ENCODE peak calls at places on chromosome 15, in eight cellular contexts. One of them, this sample, is unnamed.

GRCh38 chr15:63505842-63506222 is 1.4 kb downstream of the USP3 start:
- DNase-seq in T-helper 9 cell: no peak
- DNase-seq in left ventricle myocardium inferior: no peak
- DNase-seq in AG20443: no peak
- DNase-seq in stimulated activated naive B cell treated with anti-CD40 and anti-IgM and Interleukin-4, amounts not matched to agents 10 μg/mL and 1 μg/mL and 100 μg/mL, for 72 hours: no peak
- DNase-seq in upper lobe of right lung: no peak
- DNase-seq in GM12892: no peak
- DNase-seq in CD8-positive, alpha-beta memory T cell: no peak
- DNase-seq in this sample: no peak

GRCh38 chr15:51731549-51732267 is 5.7 kb downstream of the LYSMD2 start:
- DNase-seq in stimulated activated naive B cell treated with anti-CD40 and anti-IgM and Interleukin-4, amounts not matched to agents 10 μg/mL and 1 μg/mL and 100 μg/mL, for 72 hours: peak
- DNase-seq in upper lobe of right lung: no peak
- DNase-seq in T-helper 9 cell: peak
- DNase-seq in CD8-positive, alpha-beta memory T cell: peak
- DNase-seq in GM12892: no peak
- DNase-seq in AG20443: no peak
- DNase-seq in left ventricle myocardium inferior: no peak
- DNase-seq in this sample: peak

GRCh38 chr15:77097317-77097721 is 26.4 kb upstream of the TSPAN3 start:
- DNase-seq in CD8-positive, alpha-beta memory T cell: no peak
- DNase-seq in GM12892: no peak
- DNase-seq in T-helper 9 cell: no peak
- DNase-seq in AG20443: no peak
- DNase-seq in left ventricle myocardium inferior: no peak
- DNase-seq in upper lobe of right lung: no peak
- DNase-seq in stimulated activated naive B cell treated with anti-CD40 and anti-IgM and Interleukin-4, amounts not matched to agents 10 μg/mL and 1 μg/mL and 100 μg/mL, for 72 hours: no peak
- DNase-seq in this sample: no peak

GRCh38 chr15:61545763-61546162 is 316.7 kb upstream of the RORA start:
- DNase-seq in GM12892: no peak
- DNase-seq in AG20443: no peak
- DNase-seq in T-helper 9 cell: no peak
- DNase-seq in stimulated activated naive B cell treated with anti-CD40 and anti-IgM and Interleukin-4, amounts not matched to agents 10 μg/mL and 1 μg/mL and 100 μg/mL, for 72 hours: no peak
- DNase-seq in upper lobe of right lung: no peak
- DNase-seq in CD8-positive, alpha-beta memory T cell: no peak
- DNase-seq in left ventricle myocardium inferior: no peak
- DNase-seq in this sample: no peak

GRCh38 chr15:101305820-101306255 is 10.8 kb upstream of the SNRPA1 start:
- DNase-seq in left ventricle myocardium inferior: no peak
- DNase-seq in GM12892: no peak
- DNase-seq in CD8-positive, alpha-beta memory T cell: no peak
- DNase-seq in T-helper 9 cell: no peak
- DNase-seq in stimulated activated naive B cell treated with anti-CD40 and anti-IgM and Interleukin-4, amounts not matched to agents 10 μg/mL and 1 μg/mL and 100 μg/mL, for 72 hours: no peak
- DNase-seq in upper lobe of right lung: peak
- DNase-seq in AG20443: no peak
- DNase-seq in this sample: no peak

GRCh38 chr15:55196011-55196410 is 730 bp downstream of the RSL24D1 start:
- DNase-seq in GM12892: no peak
- DNase-seq in AG20443: no peak
- DNase-seq in upper lobe of right lung: no peak
- DNase-seq in stimulated activated naive B cell treated with anti-CD40 and anti-IgM and Interleukin-4, amounts not matched to agents 10 μg/mL and 1 μg/mL and 100 μg/mL, for 72 hours: no peak
- DNase-seq in T-helper 9 cell: no peak
- DNase-seq in left ventricle myocardium inferior: no peak
- DNase-seq in CD8-positive, alpha-beta memory T cell: peak
- DNase-seq in this sample: no peak

GRCh38 chr15:63763476-63764123 is 70.1 kb downstream of the HERC1 start:
- DNase-seq in AG20443: no peak
- DNase-seq in CD8-positive, alpha-beta memory T cell: peak
- DNase-seq in GM12892: no peak
- DNase-seq in left ventricle myocardium inferior: no peak
- DNase-seq in T-helper 9 cell: no peak
- DNase-seq in upper lobe of right lung: no peak
- DNase-seq in stimulated activated naive B cell treated with anti-CD40 and anti-IgM and Interleukin-4, amounts not matched to agents 10 μg/mL and 1 μg/mL and 100 μg/mL, for 72 hours: no peak
- DNase-seq in this sample: no peak

GRCh38 chr15:71093089-71094024 is 21.9 kb upstream of the THSD4 start:
- DNase-seq in left ventricle myocardium inferior: no peak
- DNase-seq in AG20443: peak
- DNase-seq in CD8-positive, alpha-beta memory T cell: no peak
- DNase-seq in stimulated activated naive B cell treated with anti-CD40 and anti-IgM and Interleukin-4, amounts not matched to agents 10 μg/mL and 1 μg/mL and 100 μg/mL, for 72 hours: no peak
- DNase-seq in GM12892: no peak
- DNase-seq in T-helper 9 cell: no peak
- DNase-seq in upper lobe of right lung: no peak
- DNase-seq in this sample: peak

GRCh38 chr15:69045810-69046209 is 31.3 kb downstream of the NOX5 start:
- DNase-seq in T-helper 9 cell: no peak
- DNase-seq in GM12892: no peak
- DNase-seq in AG20443: peak
- DNase-seq in stimulated activated naive B cell treated with anti-CD40 and anti-IgM and Interleukin-4, amounts not matched to agents 10 μg/mL and 1 μg/mL and 100 μg/mL, for 72 hours: no peak
- DNase-seq in left ventricle myocardium inferior: no peak
- DNase-seq in upper lobe of right lung: no peak
- DNase-seq in CD8-positive, alpha-beta memory T cell: no peak
- DNase-seq in this sample: no peak

GRCh38 chr15:92693922-92694331 is 38.4 kb upstream of the FAM174B start:
- DNase-seq in stimulated activated naive B cell treated with anti-CD40 and anti-IgM and Interleukin-4, amounts not matched to agents 10 μg/mL and 1 μg/mL and 100 μg/mL, for 72 hours: no peak
- DNase-seq in GM12892: no peak
- DNase-seq in upper lobe of right lung: no peak
- DNase-seq in CD8-positive, alpha-beta memory T cell: no peak
- DNase-seq in T-helper 9 cell: no peak
- DNase-seq in left ventricle myocardium inferior: no peak
- DNase-seq in AG20443: peak
- DNase-seq in this sample: no peak

GRCh38 chr15:61175024-61175423 is 54.1 kb downstream of the RORA start:
- DNase-seq in CD8-positive, alpha-beta memory T cell: no peak
- DNase-seq in upper lobe of right lung: no peak
- DNase-seq in T-helper 9 cell: no peak
- DNase-seq in stimulated activated naive B cell treated with anti-CD40 and anti-IgM and Interleukin-4, amounts not matched to agents 10 μg/mL and 1 μg/mL and 100 μg/mL, for 72 hours: no peak
- DNase-seq in left ventricle myocardium inferior: no peak
- DNase-seq in AG20443: peak
- DNase-seq in GM12892: no peak
- DNase-seq in this sample: no peak

GRCh38 chr15:24848050-24848449 is 106.7 kb upstream of the SNRPN start:
- DNase-seq in AG20443: peak
- DNase-seq in GM12892: no peak
- DNase-seq in CD8-positive, alpha-beta memory T cell: no peak
- DNase-seq in T-helper 9 cell: no peak
- DNase-seq in upper lobe of right lung: no peak
- DNase-seq in left ventricle myocardium inferior: peak
- DNase-seq in stimulated activated naive B cell treated with anti-CD40 and anti-IgM and Interleukin-4, amounts not matched to agents 10 μg/mL and 1 μg/mL and 100 μg/mL, for 72 hours: no peak
- DNase-seq in this sample: no peak

GRCh38 chr15:86481720-86482119 is 402.0 kb downstream of the AGBL1 start:
- DNase-seq in CD8-positive, alpha-beta memory T cell: no peak
- DNase-seq in T-helper 9 cell: no peak
- DNase-seq in stimulated activated naive B cell treated with anti-CD40 and anti-IgM and Interleukin-4, amounts not matched to agents 10 μg/mL and 1 μg/mL and 100 μg/mL, for 72 hours: no peak
- DNase-seq in AG20443: no peak
- DNase-seq in GM12892: no peak
- DNase-seq in upper lobe of right lung: no peak
- DNase-seq in left ventricle myocardium inferior: no peak
- DNase-seq in this sample: no peak

GRCh38 chr15:65420975-65421359 is 1.8 kb downstream of the IGDCC4 start:
- DNase-seq in AG20443: no peak
- DNase-seq in T-helper 9 cell: no peak
- DNase-seq in left ventricle myocardium inferior: no peak
- DNase-seq in upper lobe of right lung: no peak
- DNase-seq in GM12892: no peak
- DNase-seq in stimulated activated naive B cell treated with anti-CD40 and anti-IgM and Interleukin-4, amounts not matched to agents 10 μg/mL and 1 μg/mL and 100 μg/mL, for 72 hours: no peak
- DNase-seq in CD8-positive, alpha-beta memory T cell: no peak
- DNase-seq in this sample: no peak

GRCh38 chr15:101172421-101173097 is 79.3 kb downstream of the CHSY1 start:
- DNase-seq in T-helper 9 cell: no peak
- DNase-seq in GM12892: no peak
- DNase-seq in CD8-positive, alpha-beta memory T cell: no peak
- DNase-seq in stimulated activated naive B cell treated with anti-CD40 and anti-IgM and Interleukin-4, amounts not matched to agents 10 μg/mL and 1 μg/mL and 100 μg/mL, for 72 hours: no peak
- DNase-seq in AG20443: no peak
- DNase-seq in upper lobe of right lung: no peak
- DNase-seq in left ventricle myocardium inferior: no peak
- DNase-seq in this sample: no peak

GRCh38 chr15:65096481-65097385 is 18.3 kb downstream of the UBAP1L start:
- DNase-seq in AG20443: no peak
- DNase-seq in T-helper 9 cell: no peak
- DNase-seq in stimulated activated naive B cell treated with anti-CD40 and anti-IgM and Interleukin-4, amounts not matched to agents 10 μg/mL and 1 μg/mL and 100 μg/mL, for 72 hours: no peak
- DNase-seq in upper lobe of right lung: no peak
- DNase-seq in CD8-positive, alpha-beta memory T cell: no peak
- DNase-seq in GM12892: no peak
- DNase-seq in left ventricle myocardium inferior: no peak
- DNase-seq in this sample: no peak

GRCh38 chr15:92377083-92377789 is 16.4 kb upstream of the ST8SIA2 start:
- DNase-seq in GM12892: no peak
- DNase-seq in AG20443: peak
- DNase-seq in CD8-positive, alpha-beta memory T cell: no peak
- DNase-seq in T-helper 9 cell: no peak
- DNase-seq in left ventricle myocardium inferior: peak
- DNase-seq in stimulated activated naive B cell treated with anti-CD40 and anti-IgM and Interleukin-4, amounts not matched to agents 10 μg/mL and 1 μg/mL and 100 μg/mL, for 72 hours: no peak
- DNase-seq in upper lobe of right lung: no peak
- DNase-seq in this sample: peak

GRCh38 chr15:66761723-66762595 is 59.9 kb downstream of the SMAD6 start:
- DNase-seq in GM12892: no peak
- DNase-seq in left ventricle myocardium inferior: peak
- DNase-seq in upper lobe of right lung: no peak
- DNase-seq in T-helper 9 cell: no peak
- DNase-seq in stimulated activated naive B cell treated with anti-CD40 and anti-IgM and Interleukin-4, amounts not matched to agents 10 μg/mL and 1 μg/mL and 100 μg/mL, for 72 hours: no peak
- DNase-seq in AG20443: peak
- DNase-seq in CD8-positive, alpha-beta memory T cell: no peak
- DNase-seq in this sample: peak

GRCh38 chr15:95932676-95933075 is 397.8 kb upstream of the NR2F2 start:
- DNase-seq in GM12892: no peak
- DNase-seq in stimulated activated naive B cell treated with anti-CD40 and anti-IgM and Interleukin-4, amounts not matched to agents 10 μg/mL and 1 μg/mL and 100 μg/mL, for 72 hours: no peak
- DNase-seq in upper lobe of right lung: no peak
- DNase-seq in CD8-positive, alpha-beta memory T cell: no peak
- DNase-seq in left ventricle myocardium inferior: no peak
- DNase-seq in AG20443: peak
- DNase-seq in T-helper 9 cell: no peak
- DNase-seq in this sample: peak

GRCh38 chr15:50675524-50676144 is 11.0 kb downstream of the TRPM7 start:
- DNase-seq in T-helper 9 cell: no peak
- DNase-seq in upper lobe of right lung: no peak
- DNase-seq in left ventricle myocardium inferior: no peak
- DNase-seq in CD8-positive, alpha-beta memory T cell: peak
- DNase-seq in stimulated activated naive B cell treated with anti-CD40 and anti-IgM and Interleukin-4, amounts not matched to agents 10 μg/mL and 1 μg/mL and 100 μg/mL, for 72 hours: no peak
- DNase-seq in GM12892: no peak
- DNase-seq in AG20443: peak
- DNase-seq in this sample: peak

GRCh38 chr15:45529613-45530012 is 7.1 kb upstream of the SLC30A4 start:
- DNase-seq in GM12892: no peak
- DNase-seq in T-helper 9 cell: no peak
- DNase-seq in AG20443: no peak
- DNase-seq in left ventricle myocardium inferior: peak
- DNase-seq in stimulated activated naive B cell treated with anti-CD40 and anti-IgM and Interleukin-4, amounts not matched to agents 10 μg/mL and 1 μg/mL and 100 μg/mL, for 72 hours: no peak
- DNase-seq in CD8-positive, alpha-beta memory T cell: no peak
- DNase-seq in upper lobe of right lung: no peak
- DNase-seq in this sample: no peak

GRCh38 chr15:68875377-68876116 is 54.8 kb upstream of the SPESP1 start:
- DNase-seq in T-helper 9 cell: peak
- DNase-seq in left ventricle myocardium inferior: peak
- DNase-seq in CD8-positive, alpha-beta memory T cell: peak
- DNase-seq in stimulated activated naive B cell treated with anti-CD40 and anti-IgM and Interleukin-4, amounts not matched to agents 10 μg/mL and 1 μg/mL and 100 μg/mL, for 72 hours: peak
- DNase-seq in GM12892: peak
- DNase-seq in upper lobe of right lung: peak
- DNase-seq in AG20443: peak
- DNase-seq in this sample: peak

GRCh38 chr15:38193496-38193895 is 59.1 kb upstream of the SPRED1 start:
- DNase-seq in AG20443: no peak
- DNase-seq in GM12892: no peak
- DNase-seq in stimulated activated naive B cell treated with anti-CD40 and anti-IgM and Interleukin-4, amounts not matched to agents 10 μg/mL and 1 μg/mL and 100 μg/mL, for 72 hours: no peak
- DNase-seq in T-helper 9 cell: no peak
- DNase-seq in CD8-positive, alpha-beta memory T cell: no peak
- DNase-seq in upper lobe of right lung: no peak
- DNase-seq in left ventricle myocardium inferior: no peak
- DNase-seq in this sample: peak

GRCh38 chr15:83854314-83854713 is 200.4 kb downstream of the ADAMTSL3 start:
- DNase-seq in GM12892: no peak
- DNase-seq in T-helper 9 cell: no peak
- DNase-seq in AG20443: no peak
- DNase-seq in left ventricle myocardium inferior: no peak
- DNase-seq in upper lobe of right lung: no peak
- DNase-seq in CD8-positive, alpha-beta memory T cell: no peak
- DNase-seq in stimulated activated naive B cell treated with anti-CD40 and anti-IgM and Interleukin-4, amounts not matched to agents 10 μg/mL and 1 μg/mL and 100 μg/mL, for 72 hours: no peak
- DNase-seq in this sample: no peak

GRCh38 chr15:85026304-85027032 is 44.8 kb downstream of the PDE8A start:
- DNase-seq in stimulated activated naive B cell treated with anti-CD40 and anti-IgM and Interleukin-4, amounts not matched to agents 10 μg/mL and 1 μg/mL and 100 μg/mL, for 72 hours: no peak
- DNase-seq in AG20443: no peak
- DNase-seq in T-helper 9 cell: no peak
- DNase-seq in CD8-positive, alpha-beta memory T cell: no peak
- DNase-seq in GM12892: no peak
- DNase-seq in upper lobe of right lung: no peak
- DNase-seq in left ventricle myocardium inferior: peak
- DNase-seq in this sample: no peak

GRCh38 chr15:32718822-32719716 is 1.3 kb downstream of the GREM1 start:
- DNase-seq in left ventricle myocardium inferior: no peak
- DNase-seq in GM12892: no peak
- DNase-seq in stimulated activated naive B cell treated with anti-CD40 and anti-IgM and Interleukin-4, amounts not matched to agents 10 μg/mL and 1 μg/mL and 100 μg/mL, for 72 hours: no peak
- DNase-seq in T-helper 9 cell: no peak
- DNase-seq in CD8-positive, alpha-beta memory T cell: no peak
- DNase-seq in upper lobe of right lung: no peak
- DNase-seq in AG20443: peak
- DNase-seq in this sample: no peak

GRCh38 chr15:71679223-71680078 is 130.9 kb upstream of the NR2E3 start:
- DNase-seq in GM12892: no peak
- DNase-seq in T-helper 9 cell: no peak
- DNase-seq in AG20443: no peak
- DNase-seq in CD8-positive, alpha-beta memory T cell: no peak
- DNase-seq in stimulated activated naive B cell treated with anti-CD40 and anti-IgM and Interleukin-4, amounts not matched to agents 10 μg/mL and 1 μg/mL and 100 μg/mL, for 72 hours: no peak
- DNase-seq in upper lobe of right lung: no peak
- DNase-seq in left ventricle myocardium inferior: no peak
- DNase-seq in this sample: peak

This sample was measured in HFFc6.